ENCODE peak calls at places on chromosomes 12 and 14, in eight cellular contexts. One of them, this sample, is unnamed.

GRCh38 chr14:103393078-103393477 is 7.9 kb downstream of the MARK3 start:
- DNase-seq in lower lobe of right lung: no peak
- DNase-seq in Calu3: no peak
- DNase-seq in AG04450: no peak
- DNase-seq in foreskin fibroblast: no peak
- DNase-seq in H9: no peak
- DNase-seq in esophagus squamous epithelium: no peak
- DNase-seq in breast epithelium: no peak
- DNase-seq in this sample: no peak

GRCh38 chr14:54257424-54257823 is 139.4 kb upstream of the CDKN3 start:
- DNase-seq in breast epithelium: no peak
- DNase-seq in foreskin fibroblast: no peak
- DNase-seq in Calu3: no peak
- DNase-seq in AG04450: no peak
- DNase-seq in esophagus squamous epithelium: no peak
- DNase-seq in H9: no peak
- DNase-seq in lower lobe of right lung: no peak
- DNase-seq in this sample: no peak

GRCh38 chr12:128823216-128823915 is 392 bp downstream of the SLC15A4 start:
- DNase-seq in esophagus squamous epithelium: no peak
- DNase-seq in Calu3: peak
- DNase-seq in H9: peak
- DNase-seq in foreskin fibroblast: no peak
- DNase-seq in lower lobe of right lung: peak
- DNase-seq in AG04450: no peak
- DNase-seq in breast epithelium: no peak
- DNase-seq in this sample: no peak

GRCh38 chr14:94831085-94831484 is 61.2 kb upstream of the GSC start:
- DNase-seq in Calu3: no peak
- DNase-seq in H9: no peak
- DNase-seq in AG04450: no peak
- DNase-seq in breast epithelium: no peak
- DNase-seq in foreskin fibroblast: no peak
- DNase-seq in lower lobe of right lung: no peak
- DNase-seq in esophagus squamous epithelium: no peak
- DNase-seq in this sample: no peak

GRCh38 chr14:43132441-43132840 is 1374.6 kb downstream of the FSCB start:
- DNase-seq in Calu3: no peak
- DNase-seq in H9: no peak
- DNase-seq in AG04450: no peak
- DNase-seq in lower lobe of right lung: no peak
- DNase-seq in breast epithelium: no peak
- DNase-seq in foreskin fibroblast: no peak
- DNase-seq in esophagus squamous epithelium: no peak
- DNase-seq in this sample: no peak

GRCh38 chr14:104872469-104873341 is 7.6 kb downstream of the CEP170B start:
- DNase-seq in H9: peak
- DNase-seq in esophagus squamous epithelium: no peak
- DNase-seq in foreskin fibroblast: peak
- DNase-seq in Calu3: peak
- DNase-seq in AG04450: no peak
- DNase-seq in breast epithelium: no peak
- DNase-seq in lower lobe of right lung: peak
- DNase-seq in this sample: no peak

GRCh38 chr12:100926669-100927248 is 132.2 kb downstream of the ANO4 start:
- DNase-seq in AG04450: no peak
- DNase-seq in foreskin fibroblast: no peak
- DNase-seq in H9: peak
- DNase-seq in lower lobe of right lung: no peak
- DNase-seq in breast epithelium: no peak
- DNase-seq in Calu3: peak
- DNase-seq in esophagus squamous epithelium: no peak
- DNase-seq in this sample: no peak

GRCh38 chr12:56628671-56629458 is 1.3 kb downstream of the BAZ2A start:
- DNase-seq in AG04450: peak
- DNase-seq in Calu3: peak
- DNase-seq in esophagus squamous epithelium: no peak
- DNase-seq in breast epithelium: peak
- DNase-seq in lower lobe of right lung: peak
- DNase-seq in foreskin fibroblast: peak
- DNase-seq in H9: no peak
- DNase-seq in this sample: no peak

GRCh38 chr12:77120156-77120555 is 54.8 kb upstream of the E2F7 start:
- DNase-seq in H9: no peak
- DNase-seq in lower lobe of right lung: no peak
- DNase-seq in Calu3: no peak
- DNase-seq in foreskin fibroblast: peak
- DNase-seq in esophagus squamous epithelium: no peak
- DNase-seq in AG04450: no peak
- DNase-seq in breast epithelium: no peak
- DNase-seq in this sample: no peak

GRCh38 chr12:121295123-121295745 is 1.3 kb downstream of the CAMKK2 start:
- DNase-seq in esophagus squamous epithelium: no peak
- DNase-seq in Calu3: peak
- DNase-seq in foreskin fibroblast: no peak
- DNase-seq in AG04450: no peak
- DNase-seq in breast epithelium: no peak
- DNase-seq in H9: peak
- DNase-seq in lower lobe of right lung: no peak
- DNase-seq in this sample: no peak

GRCh38 chr12:29688914-29689313 is 94.8 kb downstream of the TMTC1 start:
- DNase-seq in AG04450: no peak
- DNase-seq in breast epithelium: no peak
- DNase-seq in esophagus squamous epithelium: no peak
- DNase-seq in Calu3: no peak
- DNase-seq in lower lobe of right lung: no peak
- DNase-seq in foreskin fibroblast: no peak
- DNase-seq in H9: no peak
- DNase-seq in this sample: no peak

GRCh38 chr12:52037248-52037861 is 13.9 kb upstream of the NR4A1 start:
- DNase-seq in Calu3: peak
- DNase-seq in H9: peak
- DNase-seq in foreskin fibroblast: peak
- DNase-seq in AG04450: no peak
- DNase-seq in lower lobe of right lung: peak
- DNase-seq in esophagus squamous epithelium: no peak
- DNase-seq in breast epithelium: peak
- DNase-seq in this sample: no peak

GRCh38 chr12:104414581-104415305 is 42.0 kb upstream of the CHST11 start:
- DNase-seq in breast epithelium: no peak
- DNase-seq in esophagus squamous epithelium: no peak
- DNase-seq in Calu3: no peak
- DNase-seq in lower lobe of right lung: no peak
- DNase-seq in H9: peak
- DNase-seq in foreskin fibroblast: no peak
- DNase-seq in AG04450: no peak
- DNase-seq in this sample: no peak

GRCh38 chr12:25852792-25853191 is 105.7 kb upstream of the RASSF8 start:
- DNase-seq in esophagus squamous epithelium: no peak
- DNase-seq in lower lobe of right lung: no peak
- DNase-seq in foreskin fibroblast: peak
- DNase-seq in H9: no peak
- DNase-seq in Calu3: no peak
- DNase-seq in breast epithelium: no peak
- DNase-seq in AG04450: peak
- DNase-seq in this sample: no peak

GRCh38 chr12:47038270-47038748 is 41.1 kb upstream of the PCED1B start:
- DNase-seq in AG04450: no peak
- DNase-seq in foreskin fibroblast: no peak
- DNase-seq in Calu3: peak
- DNase-seq in breast epithelium: no peak
- DNase-seq in H9: no peak
- DNase-seq in esophagus squamous epithelium: no peak
- DNase-seq in lower lobe of right lung: no peak
- DNase-seq in this sample: no peak

GRCh38 chr12:130873106-130873795 is 1.4 kb downstream of the RAN start:
- DNase-seq in lower lobe of right lung: no peak
- DNase-seq in esophagus squamous epithelium: no peak
- DNase-seq in AG04450: no peak
- DNase-seq in breast epithelium: no peak
- DNase-seq in H9: no peak
- DNase-seq in Calu3: no peak
- DNase-seq in foreskin fibroblast: no peak
- DNase-seq in this sample: no peak

GRCh38 chr12:46259071-46259470 is 9.8 kb downstream of the SLC38A1 start:
- DNase-seq in AG04450: no peak
- DNase-seq in foreskin fibroblast: no peak
- DNase-seq in breast epithelium: no peak
- DNase-seq in Calu3: no peak
- DNase-seq in H9: no peak
- DNase-seq in esophagus squamous epithelium: no peak
- DNase-seq in lower lobe of right lung: no peak
- DNase-seq in this sample: no peak

GRCh38 chr14:99268776-99269510 is 3.1 kb downstream of the BCL11B start:
- DNase-seq in foreskin fibroblast: no peak
- DNase-seq in lower lobe of right lung: no peak
- DNase-seq in esophagus squamous epithelium: no peak
- DNase-seq in breast epithelium: no peak
- DNase-seq in Calu3: no peak
- DNase-seq in H9: peak
- DNase-seq in AG04450: no peak
- DNase-seq in this sample: no peak

GRCh38 chr12:120856980-120857379 is 47.2 kb downstream of the SPPL3 start:
- DNase-seq in esophagus squamous epithelium: no peak
- DNase-seq in Calu3: peak
- DNase-seq in lower lobe of right lung: no peak
- DNase-seq in breast epithelium: no peak
- DNase-seq in foreskin fibroblast: peak
- DNase-seq in AG04450: no peak
- DNase-seq in H9: no peak
- DNase-seq in this sample: no peak

GRCh38 chr12:51028811-51029146 is 2.6 kb upstream of the SLC11A2 start:
- DNase-seq in lower lobe of right lung: no peak
- DNase-seq in H9: no peak
- DNase-seq in AG04450: no peak
- DNase-seq in breast epithelium: no peak
- DNase-seq in Calu3: peak
- DNase-seq in foreskin fibroblast: peak
- DNase-seq in esophagus squamous epithelium: no peak
- DNase-seq in this sample: no peak

GRCh38 chr14:31950760-31951637 is 126.1 kb upstream of the ARHGAP5 start:
- DNase-seq in breast epithelium: no peak
- DNase-seq in foreskin fibroblast: peak
- DNase-seq in lower lobe of right lung: no peak
- DNase-seq in Calu3: peak
- DNase-seq in esophagus squamous epithelium: no peak
- DNase-seq in AG04450: no peak
- DNase-seq in H9: peak
- DNase-seq in this sample: no peak

GRCh38 chr12:16531623-16532022 is 74.3 kb downstream of the LMO3 start:
- DNase-seq in lower lobe of right lung: no peak
- DNase-seq in H9: no peak
- DNase-seq in foreskin fibroblast: no peak
- DNase-seq in AG04450: no peak
- DNase-seq in Calu3: no peak
- DNase-seq in esophagus squamous epithelium: no peak
- DNase-seq in breast epithelium: peak
- DNase-seq in this sample: no peak

GRCh38 chr14:64279719-64280668 is 14.2 kb downstream of the ESR2 start:
- DNase-seq in foreskin fibroblast: no peak
- DNase-seq in lower lobe of right lung: no peak
- DNase-seq in H9: no peak
- DNase-seq in AG04450: no peak
- DNase-seq in breast epithelium: no peak
- DNase-seq in esophagus squamous epithelium: no peak
- DNase-seq in Calu3: peak
- DNase-seq in this sample: peak

GRCh38 chr12:2752676-2753371 is 41.9 kb upstream of the FKBP4 start:
- DNase-seq in breast epithelium: peak
- DNase-seq in Calu3: peak
- DNase-seq in AG04450: peak
- DNase-seq in esophagus squamous epithelium: peak
- DNase-seq in lower lobe of right lung: peak
- DNase-seq in H9: peak
- DNase-seq in foreskin fibroblast: peak
- DNase-seq in this sample: peak
- TF ChIP-seq CTCF in breast epithelium: no peak
- TF ChIP-seq CTCF in Calu3: no peak
- TF ChIP-seq CTCF in AG04450: no peak
- TF ChIP-seq CTCF in esophagus squamous epithelium: no peak
- TF ChIP-seq CTCF in lower lobe of right lung: no peak
- TF ChIP-seq CTCF in H9: peak
- TF ChIP-seq CTCF in foreskin fibroblast: peak
- TF ChIP-seq CTCF in this sample: no peak

DNA sequence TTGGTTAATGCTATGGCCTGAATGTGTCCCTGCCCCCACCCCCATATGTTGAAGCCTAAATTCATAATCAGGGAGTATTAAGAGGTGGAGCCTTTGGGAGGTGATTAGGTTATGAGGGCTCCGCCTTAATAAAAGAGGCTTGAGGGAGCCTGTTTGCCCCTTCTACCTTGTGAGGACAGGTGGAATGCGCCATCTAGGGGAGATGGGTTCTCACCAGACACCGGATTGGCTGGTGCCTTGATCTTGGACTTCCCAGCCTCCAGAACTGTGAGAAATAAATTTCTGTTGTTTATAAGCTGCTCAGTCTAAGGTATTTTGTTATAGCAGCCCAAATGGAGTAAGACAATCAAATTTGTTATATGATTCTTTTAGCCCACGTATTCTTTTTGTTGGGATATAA is 148.3 kb downstream of the PTCSC3 start:
- DNase-seq in breast epithelium: no peak
- DNase-seq in Calu3: no peak
- DNase-seq in foreskin fibroblast: no peak
- DNase-seq in H9: no peak
- DNase-seq in lower lobe of right lung: no peak
- DNase-seq in AG04450: no peak
- DNase-seq in esophagus squamous epithelium: no peak
- DNase-seq in this sample: no peak
- TF ChIP-seq CTCF in breast epithelium: no peak
- TF ChIP-seq CTCF in Calu3: no peak
- TF ChIP-seq CTCF in foreskin fibroblast: no peak
- TF ChIP-seq CTCF in H9: peak
- TF ChIP-seq CTCF in lower lobe of right lung: no peak
- TF ChIP-seq CTCF in AG04450: no peak
- TF ChIP-seq CTCF in esophagus squamous epithelium: no peak
- TF ChIP-seq CTCF in this sample: peak

DNA sequence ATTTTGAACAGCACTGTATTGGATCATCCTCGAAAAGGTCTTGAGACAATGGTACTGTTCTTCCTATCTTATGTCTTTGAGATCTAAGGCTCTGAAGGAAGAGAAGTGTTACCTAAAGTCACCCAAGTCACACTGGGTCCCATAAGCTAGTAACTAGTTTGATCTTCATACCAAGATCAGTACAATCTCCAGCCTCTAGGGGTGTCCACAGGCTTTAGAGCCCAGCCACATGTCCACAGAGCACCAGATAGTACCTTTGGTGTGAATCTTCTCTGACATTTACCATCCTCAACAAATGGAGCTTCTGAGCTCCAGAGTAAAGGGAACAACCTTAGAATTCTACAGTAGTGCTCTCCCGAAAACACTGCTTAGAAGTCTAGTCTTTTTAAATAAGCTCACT is 78.7 kb downstream of the KSR2 start:
- DNase-seq in AG04450: no peak
- DNase-seq in H9: no peak
- DNase-seq in lower lobe of right lung: no peak
- DNase-seq in breast epithelium: no peak
- DNase-seq in esophagus squamous epithelium: no peak
- DNase-seq in Calu3: no peak
- DNase-seq in foreskin fibroblast: no peak
- DNase-seq in this sample: no peak
- TF ChIP-seq CTCF in AG04450: peak
- TF ChIP-seq CTCF in H9: peak
- TF ChIP-seq CTCF in lower lobe of right lung: no peak
- TF ChIP-seq CTCF in breast epithelium: no peak
- TF ChIP-seq CTCF in esophagus squamous epithelium: no peak
- TF ChIP-seq CTCF in Calu3: no peak
- TF ChIP-seq CTCF in foreskin fibroblast: peak
- TF ChIP-seq CTCF in this sample: no peak

GRCh38 chr12:17809206-17809605 is 280.8 kb downstream of the RERGL start:
- DNase-seq in breast epithelium: no peak
- DNase-seq in foreskin fibroblast: no peak
- DNase-seq in lower lobe of right lung: no peak
- DNase-seq in Calu3: no peak
- DNase-seq in esophagus squamous epithelium: no peak
- DNase-seq in H9: no peak
- DNase-seq in AG04450: no peak
- DNase-seq in this sample: no peak
- TF ChIP-seq CTCF in breast epithelium: no peak
- TF ChIP-seq CTCF in foreskin fibroblast: no peak
- TF ChIP-seq CTCF in lower lobe of right lung: no peak
- TF ChIP-seq CTCF in Calu3: no peak
- TF ChIP-seq CTCF in esophagus squamous epithelium: no peak
- TF ChIP-seq CTCF in H9: peak
- TF ChIP-seq CTCF in AG04450: no peak
- TF ChIP-seq CTCF in this sample: no peak

This sample was measured in osteocyte.